ENCODE peak calls at places on chromosomes 4 and X, in four cellular contexts. Z is A549, D is WERI-Rb-1, L is cardiac fibroblast. P is an unnamed sample.
A peak's percentile ranks its signal among the peaks of the same experiment; 100 is the strongest.

GRCh38 chr4:106038908-106039307 is 143.6 kb downstream of the NPNT start:
- DNase-seq in L (no peak), Z (no peak), D (no peak), P (no peak)

GRCh38 chrX:44314259-44314734 is 29.2 kb downstream of the EFHC2 start:
- DNase-seq in L (peak; percentile 35), D (no peak), Z (no peak), P (peak; percentile 37)

GRCh38 chr4:80475781-80476180 is 140.3 kb downstream of the CFAP299 start:
- DNase-seq in Z (no peak), D (no peak), L (no peak), P (no peak)

GRCh38 chr4:186265683-186266648 is at the start of gene F11:
- DNase-seq in Z (no peak), D (no peak), L (no peak), P (no peak)

GRCh38 chr4:178602833-178603232 is 1160.6 kb upstream of the AGA start:
- DNase-seq in L (peak; percentile 5), D (no peak), Z (no peak), P (no peak)

GRCh38 chrX:84188320-84188834 is 378 bp upstream of the RPS6KA6 start:
- DNase-seq in Z (peak; percentile 48), L (peak; percentile 39), D (peak; percentile 75), P (peak; percentile 57)

GRCh38 chr4:147802346-147802745 is 70.5 kb downstream of the ARHGAP10 start:
- DNase-seq in Z (no peak), D (no peak), L (no peak), P (no peak)

GRCh38 chr4:67545996-67546356 is 673 bp upstream of the CENPC start:
- DNase-seq in L (no peak), Z (no peak), D (no peak), P (no peak)

GRCh38 chrX:64642482-64642881 is 247.2 kb upstream of the MTMR8 start:
- DNase-seq in L (peak; percentile 0), D (peak; percentile 24), Z (no peak), P (no peak)

GRCh38 chr4:81605278-81605677 is 133.6 kb upstream of the RASGEF1B start:
- DNase-seq in L (no peak), D (no peak), Z (no peak), P (no peak)

GRCh38 chr4:37562592-37562991 is 123.6 kb downstream of the RELL1 start:
- DNase-seq in D (no peak), L (peak; percentile 78), Z (no peak), P (peak; percentile 7)

GRCh38 chrX:81662381-81662780 is 460.5 kb downstream of the SH3BGRL start:
- DNase-seq in L (no peak), Z (no peak), D (no peak), P (no peak)

GRCh38 chr4:95694411-95694810 is 145.5 kb upstream of the PDHA2 start:
- DNase-seq in D (no peak), Z (no peak), L (peak; percentile 60), P (no peak)

GRCh38 chrX:106919932-106920452 is at the start of gene CLDN2:
- DNase-seq in L (no peak), D (no peak), Z (no peak), P (peak; percentile 50)

GRCh38 chr4:3336389-3337356 is 43.9 kb downstream of the RGS12 start:
- DNase-seq in L (no peak), Z (no peak), D (no peak), P (peak; percentile 30)

GRCh38 chrX:53018627-53019026 is 30.0 kb upstream of the GPR173 start:
- DNase-seq in L (no peak), Z (no peak), D (no peak), P (no peak)

GRCh38 chr4:25441519-25442117 is 64.6 kb downstream of the ANAPC4 start:
- DNase-seq in Z (peak; percentile 18), D (peak; percentile 82), L (peak; percentile 78), P (peak; percentile 61)

GRCh38 chr4:6494431-6495295 is 22.2 kb upstream of the PPP2R2C start:
- DNase-seq in Z (no peak), D (no peak), L (no peak), P (no peak)

GRCh38 chrX:150990910-150991309 is 7.8 kb downstream of the HMGB3 start:
- DNase-seq in L (no peak), D (no peak), Z (no peak), P (no peak)

GRCh38 chr4:162939086-162939485 is 227.6 kb downstream of the NAF1 start:
- DNase-seq in D (no peak), L (no peak), Z (no peak), P (no peak)

GRCh38 chrX:47093248-47093647 is 15.0 kb downstream of the RGN start:
- DNase-seq in Z (peak; percentile 35), L (peak; percentile 49), D (peak; percentile 12), P (peak; percentile 22)

GRCh38 chr4:7573692-7574091 is 139.0 kb upstream of the PSAPL1 start:
- DNase-seq in L (no peak), Z (no peak), D (no peak), P (no peak)

DNA sequence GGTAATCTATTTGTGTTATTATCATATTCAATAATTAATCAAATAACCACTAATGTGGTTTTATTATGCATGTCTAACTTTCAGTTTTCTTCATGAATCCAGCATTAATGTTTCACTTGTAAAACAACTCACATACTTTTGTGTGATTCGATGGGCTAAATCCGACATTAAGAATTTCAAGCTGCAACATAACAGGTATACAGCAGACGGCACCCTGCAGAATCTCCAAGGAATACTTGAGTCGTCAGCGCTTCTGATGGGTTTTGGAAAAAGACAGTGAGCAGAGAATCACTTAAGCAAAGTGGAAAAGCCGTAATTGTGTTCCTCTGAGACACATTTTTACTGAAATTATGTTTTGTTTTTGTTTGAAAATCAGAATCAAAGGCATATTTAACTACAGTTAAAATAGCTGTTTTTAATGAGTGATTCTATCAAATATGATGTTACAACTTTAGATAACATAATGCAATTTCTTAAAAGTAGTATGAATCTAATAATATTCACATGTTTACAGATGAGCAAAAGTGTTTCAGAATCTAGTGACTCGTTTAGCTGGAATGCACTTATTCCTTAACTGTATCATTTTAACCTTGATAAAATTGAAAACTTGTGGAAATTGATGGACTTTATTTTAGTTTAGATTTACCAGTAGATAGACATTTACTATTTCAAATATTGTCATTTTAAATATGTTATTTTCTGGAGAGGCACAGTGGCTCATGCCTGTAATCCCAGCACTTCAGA is 514.8 kb downstream of the CCSER1 start:
- DNase-seq in Z (no peak), L (no peak), D (no peak), P (no peak)
- TF ChIP-seq CTCF in Z (no peak), L (no peak), D (no peak), P (no peak)

GRCh38 chrX:9341305-9342201 is 123.3 kb upstream of the TBL1X start:
- DNase-seq in L (peak; percentile 69), D (peak; percentile 24), Z (peak; percentile 45), P (peak; percentile 55)
- H3K4me3 ChIP-seq in L (peak overlapping the region; percentile 7), D (peak overlapping the region; percentile 25), Z (peak overlapping the region; percentile 32), P (peak overlapping the region; percentile 6)

GRCh38 chr4:177485528-177485927 is 43.3 kb upstream of the AGA start:
- DNase-seq in L (peak; percentile 79), D (no peak), Z (no peak), P (peak; percentile 89)

GRCh38 chr4:177487977-177488376 is 45.7 kb upstream of the AGA start:
- DNase-seq in L (peak; percentile 18), Z (no peak), D (no peak), P (no peak)

GRCh38 chr4:177492022-177492421 is 49.8 kb upstream of the AGA start:
- DNase-seq in D (no peak), Z (no peak), L (no peak), P (no peak)

GRCh38 chr4:177490769-177491168 is 48.5 kb upstream of the AGA start:
- DNase-seq in Z (no peak), D (no peak), L (no peak), P (no peak)

DNA sequence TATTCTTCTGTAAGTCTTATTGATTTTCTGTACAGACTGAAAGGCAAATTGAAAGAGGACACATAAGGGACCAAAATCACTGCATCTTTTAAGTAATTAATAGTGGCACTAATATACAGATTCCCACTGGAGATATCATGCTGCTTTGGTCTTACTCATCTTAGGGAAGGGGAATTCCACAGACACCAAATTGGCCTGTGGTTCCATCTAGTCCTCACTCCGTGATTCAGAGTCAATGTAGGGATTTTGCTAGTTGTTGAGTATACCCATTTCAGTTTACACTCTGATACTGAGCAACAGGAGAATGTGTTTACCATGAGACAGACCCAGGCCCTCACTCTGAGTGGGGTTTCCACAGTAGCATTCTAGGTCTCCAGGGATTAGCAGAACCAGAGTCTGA is 47.6 kb upstream of the AGA start:
- DNase-seq in L (peak; percentile 61), Z (no peak), D (no peak), P (peak; percentile 33)
- TF ChIP-seq CTCF in L (no peak), Z (no peak), D (no peak), P (no peak)

GRCh38 chr4:143185253-143186107 is 763 bp downstream of the USP38 start:
- DNase-seq in L (peak; percentile 28), Z (no peak), D (no peak), P (no peak)

GRCh38 chr4:143186202-143186601 is 1.5 kb downstream of the USP38 start:
- DNase-seq in L (peak; percentile 45), Z (no peak), D (no peak), P (no peak)

GRCh38 chr4:143183513-143184216 is 1.1 kb upstream of the USP38 start:
- DNase-seq in L (no peak), D (no peak), Z (no peak), P (peak; percentile 6)

GRCh38 chr4:143184217-143184502 is 557 bp upstream of the USP38 start:
- DNase-seq in L (no peak), Z (no peak), D (no peak), P (no peak)

GRCh38 chr4:143184503-143185252 is at the start of gene USP38:
- DNase-seq in Z (peak; percentile 62), D (peak; percentile 100), L (peak; percentile 95), P (peak; percentile 94)
- H3K4me3 ChIP-seq in Z (peak within 1 kb of the TSS; percentile 92), D (peak within 1 kb of the TSS; percentile 80), L (peak within 1 kb of the TSS; percentile 77), P (peak within 1 kb of the TSS; percentile 84)

GRCh38 chr4:125432078-125432477 is 117.3 kb downstream of the FAT4 start:
- DNase-seq in Z (no peak), D (peak; percentile 17), L (peak; percentile 15), P (peak; percentile 12)
- TF ChIP-seq CTCF in Z (no peak), D (peak; percentile 24), L (peak; percentile 19), P (peak; percentile 25)

DNA sequence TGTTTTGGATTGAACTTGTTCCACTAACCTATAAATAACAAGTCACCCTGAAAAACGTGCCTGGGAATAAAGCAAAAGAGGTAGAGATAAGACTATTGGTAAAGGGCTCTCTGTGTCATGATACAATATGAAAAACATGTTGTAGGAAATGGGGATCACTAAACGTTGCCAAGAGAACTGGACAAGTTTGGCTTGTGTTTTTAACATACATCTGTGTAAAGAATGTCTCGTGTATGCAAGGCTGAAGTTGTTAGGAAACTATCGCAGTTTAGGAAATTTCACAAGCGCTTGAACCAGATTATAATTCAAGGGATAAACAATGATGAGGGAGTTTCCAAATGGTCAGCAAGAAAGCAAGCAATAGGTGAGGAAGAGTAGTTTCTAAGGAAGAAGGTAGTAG is 655.8 kb downstream of the PCDH7 start:
- DNase-seq in Z (no peak), D (no peak), L (no peak), P (no peak)
- H3K4me3 ChIP-seq in Z (no peak overlapping the region), D (no peak overlapping the region), L (no peak overlapping the region), P (no peak overlapping the region)